ENCODE peak calls at places on chromosomes 6 and 20, in five cellular contexts. One of them, this sample, is unnamed.

GRCh38 chr6:151240036-151240685 is 394 bp downstream of the AKAP12 start:
- DNase-seq in mucosa of gallbladder: peak
- DNase-seq in neuronal stem cell: peak
- DNase-seq in midbrain: peak
- DNase-seq in amygdala: peak
- DNase-seq in this sample: no peak

GRCh38 chr6:138013949-138014348 is 93.3 kb downstream of the PERP start:
- DNase-seq in mucosa of gallbladder: no peak
- DNase-seq in neuronal stem cell: no peak
- DNase-seq in midbrain: no peak
- DNase-seq in amygdala: no peak
- DNase-seq in this sample: no peak

GRCh38 chr6:27136978-27137814 is 110.3 kb upstream of the PRSS16 start:
- DNase-seq in mucosa of gallbladder: no peak
- DNase-seq in neuronal stem cell: no peak
- DNase-seq in midbrain: no peak
- DNase-seq in amygdala: no peak
- DNase-seq in this sample: no peak

GRCh38 chr6:54519161-54519560 is 210.9 kb downstream of the TINAG start:
- DNase-seq in mucosa of gallbladder: no peak
- DNase-seq in neuronal stem cell: no peak
- DNase-seq in midbrain: no peak
- DNase-seq in amygdala: no peak
- DNase-seq in this sample: no peak

GRCh38 chr20:25537890-25538289 is 47.4 kb downstream of the NINL start:
- DNase-seq in mucosa of gallbladder: no peak
- DNase-seq in neuronal stem cell: no peak
- DNase-seq in midbrain: no peak
- DNase-seq in amygdala: no peak
- DNase-seq in this sample: no peak

GRCh38 chr6:79913369-79913768 is 34.0 kb downstream of the ELOVL4 start:
- DNase-seq in mucosa of gallbladder: no peak
- DNase-seq in neuronal stem cell: no peak
- DNase-seq in midbrain: no peak
- DNase-seq in amygdala: no peak
- DNase-seq in this sample: no peak

GRCh38 chr20:1417273-1417672 is 24.4 kb upstream of the FKBP1A start:
- DNase-seq in mucosa of gallbladder: no peak
- DNase-seq in neuronal stem cell: no peak
- DNase-seq in midbrain: no peak
- DNase-seq in amygdala: no peak
- DNase-seq in this sample: no peak

GRCh38 chr6:47680056-47680455 is 18.3 kb upstream of the ADGRF4 start:
- DNase-seq in mucosa of gallbladder: no peak
- DNase-seq in neuronal stem cell: no peak
- DNase-seq in midbrain: no peak
- DNase-seq in amygdala: no peak
- DNase-seq in this sample: no peak

GRCh38 chr20:59164681-59165388 is 1.2 kb downstream of the ZNF831 start:
- DNase-seq in mucosa of gallbladder: no peak
- DNase-seq in neuronal stem cell: no peak
- DNase-seq in midbrain: no peak
- DNase-seq in amygdala: no peak
- DNase-seq in this sample: no peak